ENCODE peak calls at places on chromosomes 16 and 17, in four cellular contexts. M is DND-41, C is heart right ventricle, Q is uterus. Z is an unnamed sample. For H3K27me3, the result is how much of the 10 kb centered on the place peaks cover.

GRCh38 chr16:51641191-51641765 is 490.2 kb upstream of the SALL1 start:
- DNase-seq in M (no peak), C (no peak), Q (no peak), Z (no peak)

GRCh38 chr17:29219378-29220047 is 27.1 kb upstream of the CRYBA1 start:
- DNase-seq in M (peak), C (peak), Q (peak), Z (peak)

GRCh38 chr17:4187076-4187475 is 44.1 kb downstream of the CYB5D2 start:
- DNase-seq in M (no peak), C (no peak), Q (peak), Z (peak)

GRCh38 chr17:50201226-50201854 is at the start of gene COL1A1:
- DNase-seq in M (no peak), C (peak), Q (peak), Z (peak)

GRCh38 chr17:73535746-73536145 is 108.5 kb downstream of the SDK2 start:
- DNase-seq in M (no peak), C (no peak), Q (no peak), Z (no peak)

GRCh38 chr16:79595261-79595660 is 5.3 kb downstream of the MAF start:
- DNase-seq in M (no peak), C (no peak), Q (no peak), Z (no peak)

GRCh38 chr17:31869031-31869430 is 10.0 kb upstream of the COPRS start:
- DNase-seq in M (no peak), C (no peak), Q (no peak), Z (no peak)

GRCh38 chr16:77897038-77897437 is 108.7 kb downstream of the VAT1L start:
- DNase-seq in M (no peak), C (no peak), Q (no peak), Z (no peak)

GRCh38 chr17:15432807-15433547 is 34.4 kb downstream of the CDRT4 start:
- DNase-seq in M (no peak), C (no peak), Q (peak), Z (no peak)

GRCh38 chr17:31509095-31509804 is 117.8 kb downstream of the RAB11FIP4 start:
- DNase-seq in M (no peak), C (no peak), Q (no peak), Z (no peak)

GRCh38 chr16:27972500-27972899 is 91.0 kb downstream of the GSG1L start:
- DNase-seq in M (peak), C (peak), Q (no peak), Z (no peak)

GRCh38 chr16:78504391-78504945 is 405.0 kb downstream of the WWOX start:
- DNase-seq in M (no peak), C (no peak), Q (peak), Z (peak)

GRCh38 chr16:4847774-4848587 is 700 bp downstream of the UBN1 start:
- DNase-seq in M (peak), C (peak), Q (peak), Z (peak)

DNA sequence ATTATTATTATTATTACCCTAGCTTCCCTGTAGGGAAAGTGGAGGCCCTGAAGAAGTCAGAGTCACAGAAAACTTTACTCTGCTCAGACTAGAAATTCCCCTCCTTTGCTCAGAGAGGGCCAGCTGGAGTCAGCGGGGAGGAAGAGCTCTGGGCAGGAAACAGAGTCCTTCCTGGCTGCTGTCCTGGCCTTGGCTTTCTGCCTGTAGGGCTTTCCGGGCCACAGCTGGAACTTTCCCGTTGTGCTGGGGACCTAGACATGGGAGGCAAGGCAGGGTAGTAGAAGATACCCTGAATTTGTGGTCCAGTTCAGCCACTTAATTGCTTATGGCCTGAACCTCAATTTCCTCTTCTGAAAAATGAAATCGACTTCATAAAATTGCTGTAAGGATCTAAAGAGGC is 14.0 kb upstream of the CCL2 start:
- DNase-seq in M (no peak), C (peak), Q (no peak), Z (no peak)
- H3K27ac ChIP-seq in M (no peak), C (peak), Q (no peak), Z (no peak)

GRCh38 chr16:2472488-2472864 is 1.4 kb downstream of the NTN3 start:
- DNase-seq in M (no peak), C (no peak), Q (no peak), Z (no peak)
- H3K27me3 ChIP-seq in M (under half), C (under half), Q (under half), Z (under half)

GRCh38 chr17:65559483-65559801 is 2.0 kb downstream of the AXIN2 start:
- DNase-seq in M (no peak), C (no peak), Q (no peak), Z (no peak)
- H3K4me3 ChIP-seq in M (peak), C (peak), Q (no peak), Z (peak)

GRCh38 chr17:44754276-44754675 is 4.5 kb upstream of the ADAM11 start:
- DNase-seq in M (no peak), C (no peak), Q (no peak), Z (no peak)

GRCh38 chr17:44749076-44750020 is 9.4 kb upstream of the ADAM11 start:
- DNase-seq in M (no peak), C (no peak), Q (peak), Z (no peak)

GRCh38 chr17:44751331-44751730 is 7.5 kb upstream of the ADAM11 start:
- DNase-seq in M (no peak), C (no peak), Q (no peak), Z (no peak)

GRCh38 chr17:44752953-44753861 is 5.6 kb upstream of the ADAM11 start:
- DNase-seq in M (no peak), C (no peak), Q (no peak), Z (no peak)

GRCh38 chr17:44751806-44752205 is 7.0 kb upstream of the ADAM11 start:
- DNase-seq in M (no peak), C (no peak), Q (no peak), Z (no peak)
- H3K27ac ChIP-seq in M (no peak), C (no peak), Q (no peak), Z (no peak)

DNA sequence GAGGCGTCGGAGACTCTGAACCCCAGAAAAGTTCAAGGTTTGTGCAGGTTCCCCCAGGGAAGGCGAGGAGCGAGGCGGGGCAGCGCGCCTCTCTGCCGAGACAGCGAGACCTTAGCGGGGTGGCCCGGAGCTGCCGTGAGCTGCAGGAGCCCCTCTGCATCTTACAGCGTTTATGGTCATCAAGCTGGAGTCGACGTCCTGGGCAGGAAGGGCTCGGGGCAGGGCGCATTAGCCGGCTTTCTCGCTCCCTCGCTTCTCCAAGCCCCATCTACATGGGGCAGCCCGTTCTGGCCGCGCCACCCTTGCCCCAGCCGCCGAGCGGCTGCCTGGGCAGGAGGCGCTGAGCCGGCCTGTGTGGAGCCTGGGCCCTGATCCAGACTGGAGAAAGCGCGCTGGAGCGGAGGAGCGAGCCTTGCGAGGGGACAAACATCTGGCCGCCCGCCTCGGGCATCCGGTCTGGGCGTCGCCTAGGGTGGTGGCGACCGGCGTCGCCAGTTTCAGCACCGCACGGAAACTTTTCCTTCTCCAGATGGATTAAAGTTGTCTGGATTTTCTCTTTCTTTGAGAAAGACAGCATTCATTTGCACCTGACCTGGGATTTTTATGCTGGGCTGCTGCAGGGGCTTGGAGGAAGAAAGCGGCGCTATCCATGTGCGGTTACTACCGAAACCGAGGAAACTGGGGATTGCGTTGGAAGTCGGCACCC is 750 bp downstream of the TMEM132E start:
- DNase-seq in M (no peak), C (peak), Q (no peak), Z (no peak)
- H3K27me3 ChIP-seq in M (under half), C (half or more), Q (under half), Z (under half)

DNA sequence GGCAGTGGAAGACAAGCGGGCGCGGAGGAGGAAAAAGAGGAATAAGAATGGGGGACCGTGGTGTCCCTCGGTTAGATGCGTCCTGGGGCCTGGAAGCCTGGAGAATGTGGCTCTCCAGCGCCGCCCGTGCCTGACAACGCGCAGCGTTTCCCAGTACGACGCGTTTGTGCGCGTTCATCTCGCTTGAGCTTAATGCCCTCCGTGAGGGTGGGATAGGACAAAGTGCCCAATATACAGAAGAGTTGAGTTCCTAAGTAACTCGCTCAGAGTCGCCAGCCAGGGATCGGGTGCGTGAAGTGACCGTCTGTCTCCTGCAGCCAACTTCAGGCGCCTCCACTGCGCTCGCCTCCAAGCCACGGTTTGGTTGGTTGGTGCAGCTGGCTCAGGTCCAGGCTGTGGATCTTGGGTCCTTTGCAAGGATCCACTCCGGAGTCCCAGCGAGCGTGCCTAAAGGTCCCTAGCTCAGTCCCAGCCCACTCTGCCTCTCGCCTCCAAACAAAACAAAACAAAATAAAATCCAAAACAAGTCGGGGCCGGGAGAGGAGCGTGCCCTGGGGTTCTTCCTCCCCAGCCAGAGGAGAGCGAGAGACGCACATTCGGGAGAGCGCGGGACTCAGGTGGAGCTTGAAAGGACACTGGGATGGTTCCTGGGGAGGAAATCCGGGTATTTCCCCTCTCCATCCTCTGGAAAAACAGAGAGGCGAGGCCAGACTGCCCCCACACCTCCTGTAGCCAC is 951 bp downstream of the GALR2 start:
- DNase-seq in M (no peak), C (no peak), Q (peak), Z (no peak)
- H3K4me3 ChIP-seq in M (no peak), C (no peak), Q (no peak), Z (no peak)

DNA sequence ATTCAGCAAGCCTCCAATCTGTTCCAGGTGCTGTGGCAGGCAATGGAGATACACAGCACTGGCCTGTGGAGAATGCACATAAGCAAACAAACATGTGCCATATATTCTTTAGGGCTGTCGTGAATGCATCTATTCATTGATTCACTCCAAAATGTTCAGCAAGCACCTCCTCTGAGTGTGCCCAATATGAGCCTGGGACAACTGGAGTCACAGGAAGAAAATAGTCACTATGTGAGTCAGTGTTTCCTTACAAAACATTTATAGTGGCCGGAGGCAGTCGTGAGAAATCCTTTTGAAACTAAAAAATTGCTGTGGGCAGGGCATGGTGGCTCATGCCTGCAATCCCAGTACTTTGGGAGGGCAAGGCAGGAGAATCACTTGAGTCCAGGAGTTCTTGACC is 310.1 kb downstream of the CA10 start:
- DNase-seq in M (no peak), C (no peak), Q (no peak), Z (no peak)
- H3K27ac ChIP-seq in M (no peak), C (no peak), Q (no peak), Z (no peak)

DNA sequence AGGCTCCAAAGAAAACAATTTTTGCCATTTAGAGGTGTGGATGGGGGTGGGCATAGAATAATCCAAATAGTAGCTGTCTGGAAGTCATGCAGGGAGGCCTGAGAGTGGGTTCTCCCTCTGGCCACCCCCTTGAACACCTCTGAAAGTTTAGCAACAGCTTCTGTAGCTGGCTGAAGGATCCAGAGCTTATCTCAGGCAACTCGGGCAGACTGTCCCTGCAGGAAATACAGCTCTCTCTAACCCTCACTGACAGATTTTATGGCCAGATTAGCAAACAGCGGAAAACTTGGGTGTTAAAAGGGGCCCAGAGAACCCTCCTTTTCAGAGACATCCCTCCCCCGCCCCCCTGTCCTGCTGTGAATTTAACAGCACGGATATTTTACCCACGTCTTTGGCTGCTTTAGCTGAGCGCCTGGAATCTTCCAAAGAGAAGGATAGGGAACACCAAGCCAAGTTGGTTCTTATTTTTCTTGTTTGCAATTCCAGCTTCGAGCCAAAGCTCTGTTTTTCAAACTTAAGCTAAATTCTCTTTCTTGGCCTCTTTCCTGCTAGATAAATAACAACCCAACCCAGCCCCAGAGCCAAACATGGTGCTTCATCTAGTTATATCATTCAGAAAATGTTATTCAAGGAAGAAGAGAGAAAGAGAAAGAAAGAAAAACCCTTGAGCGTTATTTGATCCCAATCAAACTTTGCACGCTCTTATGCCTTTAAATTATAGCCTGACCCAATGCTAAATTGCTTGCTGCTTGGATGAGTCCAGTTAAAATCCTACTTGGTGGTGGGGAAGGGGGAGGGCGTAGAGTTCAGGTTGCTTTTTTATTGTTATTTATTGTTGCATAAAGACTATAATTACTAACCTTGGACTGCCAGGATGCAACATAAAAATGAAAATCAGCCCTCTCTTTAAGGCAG is 2.3 kb upstream of the HOXB2 start:
- DNase-seq in M (no peak), C (no peak), Q (peak), Z (no peak)
- H3K27me3 ChIP-seq in M (under half), C (half or more), Q (under half), Z (under half)